ENCODE peak calls at places on chromosomes 3 and 15, in nine cellular contexts. One of them, this sample, is unnamed.

GRCh38 chr3:49955636-49956035 is 15.7 kb downstream of the RBM6 start:
- DNase-seq in HCT116: no peak
- DNase-seq in neural progenitor cell: no peak
- DNase-seq in GM23248: no peak
- DNase-seq in PC-3: no peak
- DNase-seq in hepatocyte: no peak
- DNase-seq in OCI-LY7: no peak
- DNase-seq in MM.1S: no peak
- DNase-seq in SK-N-SH: no peak
- DNase-seq in this sample: no peak

GRCh38 chr3:65576228-65576627 is 462.5 kb downstream of the MAGI1 start:
- DNase-seq in HCT116: no peak
- DNase-seq in neural progenitor cell: no peak
- DNase-seq in GM23248: no peak
- DNase-seq in PC-3: no peak
- DNase-seq in hepatocyte: no peak
- DNase-seq in OCI-LY7: no peak
- DNase-seq in MM.1S: no peak
- DNase-seq in SK-N-SH: no peak
- DNase-seq in this sample: no peak

GRCh38 chr3:46368569-46368968 is 2.2 kb upstream of the CCR5 start:
- DNase-seq in HCT116: no peak
- DNase-seq in neural progenitor cell: peak
- DNase-seq in GM23248: no peak
- DNase-seq in PC-3: peak
- DNase-seq in hepatocyte: peak
- DNase-seq in OCI-LY7: peak
- DNase-seq in MM.1S: peak
- DNase-seq in SK-N-SH: peak
- DNase-seq in this sample: peak

GRCh38 chr15:41928637-41929620 is 35.1 kb upstream of the SPTBN5 start:
- DNase-seq in HCT116: no peak
- DNase-seq in neural progenitor cell: peak
- DNase-seq in GM23248: no peak
- DNase-seq in PC-3: peak
- DNase-seq in hepatocyte: no peak
- DNase-seq in OCI-LY7: no peak
- DNase-seq in MM.1S: no peak
- DNase-seq in SK-N-SH: peak
- DNase-seq in this sample: no peak

GRCh38 chr3:27681249-27681748 is 40.8 kb downstream of the EOMES start:
- DNase-seq in HCT116: peak
- DNase-seq in neural progenitor cell: peak
- DNase-seq in GM23248: peak
- DNase-seq in PC-3: peak
- DNase-seq in hepatocyte: peak
- DNase-seq in OCI-LY7: peak
- DNase-seq in MM.1S: peak
- DNase-seq in SK-N-SH: peak
- DNase-seq in this sample: peak

GRCh38 chr3:139547666-139548065 is 8.1 kb upstream of the RBP1 start:
- DNase-seq in HCT116: no peak
- DNase-seq in neural progenitor cell: no peak
- DNase-seq in GM23248: no peak
- DNase-seq in PC-3: no peak
- DNase-seq in hepatocyte: no peak
- DNase-seq in OCI-LY7: no peak
- DNase-seq in MM.1S: no peak
- DNase-seq in SK-N-SH: no peak
- DNase-seq in this sample: no peak

GRCh38 chr15:63481105-63481810 is 23.1 kb upstream of the USP3 start:
- DNase-seq in HCT116: no peak
- DNase-seq in neural progenitor cell: no peak
- DNase-seq in GM23248: peak
- DNase-seq in PC-3: peak
- DNase-seq in hepatocyte: no peak
- DNase-seq in OCI-LY7: no peak
- DNase-seq in MM.1S: no peak
- DNase-seq in SK-N-SH: no peak
- DNase-seq in this sample: no peak

GRCh38 chr3:119211193-119211592 is 29.5 kb downstream of the B4GALT4 start:
- DNase-seq in HCT116: no peak
- DNase-seq in neural progenitor cell: no peak
- DNase-seq in GM23248: no peak
- DNase-seq in PC-3: no peak
- DNase-seq in hepatocyte: peak
- DNase-seq in OCI-LY7: no peak
- DNase-seq in MM.1S: no peak
- DNase-seq in SK-N-SH: no peak
- DNase-seq in this sample: no peak

GRCh38 chr3:186052096-186052495 is 56.8 kb downstream of the ETV5 start:
- DNase-seq in HCT116: no peak
- DNase-seq in neural progenitor cell: no peak
- DNase-seq in GM23248: no peak
- DNase-seq in PC-3: no peak
- DNase-seq in hepatocyte: no peak
- DNase-seq in OCI-LY7: no peak
- DNase-seq in MM.1S: no peak
- DNase-seq in SK-N-SH: no peak
- DNase-seq in this sample: no peak

GRCh38 chr3:73727117-73727802 is 102.5 kb upstream of the PDZRN3 start:
- DNase-seq in HCT116: no peak
- DNase-seq in neural progenitor cell: peak
- DNase-seq in GM23248: peak
- DNase-seq in PC-3: no peak
- DNase-seq in hepatocyte: peak
- DNase-seq in OCI-LY7: no peak
- DNase-seq in MM.1S: no peak
- DNase-seq in SK-N-SH: no peak
- DNase-seq in this sample: peak

GRCh38 chr3:10334461-10334860 is 13.5 kb upstream of the SEC13 start:
- DNase-seq in HCT116: no peak
- DNase-seq in neural progenitor cell: peak
- DNase-seq in GM23248: peak
- DNase-seq in PC-3: peak
- DNase-seq in hepatocyte: no peak
- DNase-seq in OCI-LY7: no peak
- DNase-seq in MM.1S: no peak
- DNase-seq in SK-N-SH: no peak
- DNase-seq in this sample: peak

GRCh38 chr3:9916734-9917680 is at the start of gene IL17RC:
- DNase-seq in HCT116: peak
- DNase-seq in neural progenitor cell: peak
- DNase-seq in GM23248: peak
- DNase-seq in PC-3: peak
- DNase-seq in hepatocyte: peak
- DNase-seq in OCI-LY7: no peak
- DNase-seq in MM.1S: peak
- DNase-seq in SK-N-SH: peak
- DNase-seq in this sample: peak

GRCh38 chr3:167031364-167032049 is 348.6 kb downstream of the ZBBX start:
- DNase-seq in HCT116: no peak
- DNase-seq in neural progenitor cell: no peak
- DNase-seq in GM23248: no peak
- DNase-seq in PC-3: no peak
- DNase-seq in hepatocyte: no peak
- DNase-seq in OCI-LY7: no peak
- DNase-seq in MM.1S: no peak
- DNase-seq in SK-N-SH: no peak
- DNase-seq in this sample: peak

GRCh38 chr15:61621146-61621545 is 392.0 kb upstream of the RORA start:
- DNase-seq in HCT116: no peak
- DNase-seq in neural progenitor cell: peak
- DNase-seq in GM23248: peak
- DNase-seq in PC-3: peak
- DNase-seq in hepatocyte: peak
- DNase-seq in OCI-LY7: peak
- DNase-seq in MM.1S: peak
- DNase-seq in SK-N-SH: peak
- DNase-seq in this sample: peak

GRCh38 chr3:9947025-9947995 is 4.9 kb downstream of the PRRT3 start:
- DNase-seq in HCT116: peak
- DNase-seq in neural progenitor cell: peak
- DNase-seq in GM23248: peak
- DNase-seq in PC-3: peak
- DNase-seq in hepatocyte: peak
- DNase-seq in OCI-LY7: no peak
- DNase-seq in MM.1S: no peak
- DNase-seq in SK-N-SH: peak
- DNase-seq in this sample: peak

GRCh38 chr3:14921811-14922705 is 25.3 kb upstream of the NR2C2 start:
- DNase-seq in HCT116: no peak
- DNase-seq in neural progenitor cell: no peak
- DNase-seq in GM23248: peak
- DNase-seq in PC-3: peak
- DNase-seq in hepatocyte: no peak
- DNase-seq in OCI-LY7: no peak
- DNase-seq in MM.1S: no peak
- DNase-seq in SK-N-SH: no peak
- DNase-seq in this sample: no peak

GRCh38 chr3:52529376-52530333 is 4.0 kb downstream of the NT5DC2 start:
- DNase-seq in HCT116: no peak
- DNase-seq in neural progenitor cell: no peak
- DNase-seq in GM23248: peak
- DNase-seq in PC-3: no peak
- DNase-seq in hepatocyte: no peak
- DNase-seq in OCI-LY7: no peak
- DNase-seq in MM.1S: no peak
- DNase-seq in SK-N-SH: peak
- DNase-seq in this sample: no peak

GRCh38 chr3:79354179-79354688 is 413.6 kb downstream of the ROBO1 start:
- DNase-seq in HCT116: no peak
- DNase-seq in neural progenitor cell: no peak
- DNase-seq in GM23248: no peak
- DNase-seq in PC-3: no peak
- DNase-seq in hepatocyte: no peak
- DNase-seq in OCI-LY7: no peak
- DNase-seq in MM.1S: no peak
- DNase-seq in SK-N-SH: no peak
- DNase-seq in this sample: no peak

DNA sequence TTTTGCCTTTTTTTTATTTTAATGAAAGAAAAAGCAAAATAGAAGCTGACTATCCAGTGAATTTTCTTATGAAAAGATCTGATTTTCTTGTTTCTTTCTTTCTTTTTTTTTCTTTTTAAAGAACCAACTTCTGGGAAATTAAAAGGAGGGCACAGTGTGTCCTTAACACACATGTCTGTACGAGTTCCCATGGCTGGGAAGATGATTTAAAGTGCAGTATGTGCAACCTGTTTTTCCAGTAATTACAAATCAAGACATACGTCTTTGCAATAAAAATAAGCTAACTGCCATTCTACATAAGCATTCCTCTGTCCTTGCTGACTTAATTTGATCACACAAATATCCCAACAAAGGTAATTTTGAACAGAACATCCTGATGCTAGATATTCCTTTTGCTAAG is 416.1 kb downstream of the ROBO1 start:
- DNase-seq in HCT116: no peak
- DNase-seq in neural progenitor cell: no peak
- DNase-seq in GM23248: no peak
- DNase-seq in PC-3: no peak
- DNase-seq in hepatocyte: no peak
- DNase-seq in OCI-LY7: no peak
- DNase-seq in MM.1S: no peak
- DNase-seq in SK-N-SH: no peak
- DNase-seq in this sample: no peak
- TF ChIP-seq EZH2phosphoT487 in HCT116: no peak
- TF ChIP-seq EZH2phosphoT487 in neural progenitor cell: no peak
- TF ChIP-seq EZH2phosphoT487 in GM23248: no peak
- TF ChIP-seq EZH2phosphoT487 in PC-3: no peak
- TF ChIP-seq EZH2phosphoT487 in hepatocyte: no peak
- TF ChIP-seq EZH2phosphoT487 in OCI-LY7: no peak
- TF ChIP-seq EZH2phosphoT487 in MM.1S: no peak
- TF ChIP-seq EZH2phosphoT487 in SK-N-SH: no peak
- TF ChIP-seq EZH2phosphoT487 in this sample: no peak

DNA sequence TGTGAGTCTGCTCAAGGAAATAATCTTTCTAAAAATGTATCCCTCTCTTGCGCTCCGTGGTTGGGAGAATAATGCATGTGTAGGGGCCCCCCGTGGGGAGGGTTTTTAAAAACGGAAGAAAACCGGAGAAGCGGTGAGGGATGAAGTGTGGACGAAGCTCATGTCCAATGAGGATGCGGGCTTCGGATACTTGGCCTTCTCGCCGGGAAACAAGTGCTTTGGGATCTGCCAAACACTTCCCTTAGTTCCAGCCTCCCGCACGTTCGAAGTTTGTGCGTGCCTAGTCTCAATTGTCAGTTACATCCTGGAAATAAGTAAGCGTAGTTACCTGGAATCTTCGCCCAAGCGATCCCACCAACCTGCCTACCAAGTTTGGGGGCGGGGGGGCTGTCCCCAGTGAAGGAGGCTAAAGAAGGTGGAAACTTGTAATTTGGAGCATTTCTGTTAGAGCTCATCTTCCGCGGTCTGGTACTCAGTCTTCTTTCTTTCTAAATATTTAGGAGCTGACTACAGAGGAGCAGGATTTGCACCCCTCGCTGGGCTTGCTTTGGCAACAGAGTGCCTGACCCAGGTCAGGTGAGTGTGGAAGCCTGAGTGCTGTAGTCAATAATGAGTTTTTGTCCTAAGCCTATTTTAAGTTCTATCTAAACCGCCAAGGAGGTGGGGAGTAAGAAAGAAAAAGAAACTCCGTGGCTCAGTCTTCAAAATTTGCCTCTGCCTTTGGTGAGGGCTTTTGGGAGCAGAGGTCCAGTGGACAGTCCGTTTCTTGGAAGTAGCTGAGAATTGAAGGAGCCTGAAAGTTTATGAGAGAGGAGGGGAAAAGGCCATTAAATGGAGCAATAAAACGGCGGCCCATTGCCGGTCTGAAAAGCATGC is 1.0 kb downstream of the ITPR1 start:
- DNase-seq in HCT116: no peak
- DNase-seq in neural progenitor cell: peak
- DNase-seq in GM23248: peak
- DNase-seq in PC-3: peak
- DNase-seq in hepatocyte: peak
- DNase-seq in OCI-LY7: peak
- DNase-seq in MM.1S: no peak
- DNase-seq in SK-N-SH: peak
- DNase-seq in this sample: peak
- TF ChIP-seq EZH2phosphoT487 in HCT116: no peak
- TF ChIP-seq EZH2phosphoT487 in neural progenitor cell: peak
- TF ChIP-seq EZH2phosphoT487 in GM23248: no peak
- TF ChIP-seq EZH2phosphoT487 in PC-3: no peak
- TF ChIP-seq EZH2phosphoT487 in hepatocyte: no peak
- TF ChIP-seq EZH2phosphoT487 in OCI-LY7: no peak
- TF ChIP-seq EZH2phosphoT487 in MM.1S: no peak
- TF ChIP-seq EZH2phosphoT487 in SK-N-SH: no peak
- TF ChIP-seq EZH2phosphoT487 in this sample: no peak

GRCh38 chr3:113231827-113232253 is 20.5 kb downstream of the BOC start:
- DNase-seq in HCT116: peak
- DNase-seq in neural progenitor cell: no peak
- DNase-seq in GM23248: peak
- DNase-seq in PC-3: peak
- DNase-seq in hepatocyte: peak
- DNase-seq in OCI-LY7: no peak
- DNase-seq in MM.1S: no peak
- DNase-seq in SK-N-SH: no peak
- DNase-seq in this sample: peak
- TF ChIP-seq EZH2phosphoT487 in HCT116: no peak
- TF ChIP-seq EZH2phosphoT487 in neural progenitor cell: no peak
- TF ChIP-seq EZH2phosphoT487 in GM23248: no peak
- TF ChIP-seq EZH2phosphoT487 in PC-3: no peak
- TF ChIP-seq EZH2phosphoT487 in hepatocyte: no peak
- TF ChIP-seq EZH2phosphoT487 in OCI-LY7: no peak
- TF ChIP-seq EZH2phosphoT487 in MM.1S: no peak
- TF ChIP-seq EZH2phosphoT487 in SK-N-SH: no peak
- TF ChIP-seq EZH2phosphoT487 in this sample: no peak

GRCh38 chr3:127088511-127089430 is 104.2 kb upstream of the PRR23E start:
- DNase-seq in HCT116: no peak
- DNase-seq in neural progenitor cell: no peak
- DNase-seq in GM23248: no peak
- DNase-seq in PC-3: no peak
- DNase-seq in hepatocyte: no peak
- DNase-seq in OCI-LY7: no peak
- DNase-seq in MM.1S: no peak
- DNase-seq in SK-N-SH: peak
- DNase-seq in this sample: no peak
- TF ChIP-seq EZH2phosphoT487 in HCT116: no peak
- TF ChIP-seq EZH2phosphoT487 in neural progenitor cell: no peak
- TF ChIP-seq EZH2phosphoT487 in GM23248: no peak
- TF ChIP-seq EZH2phosphoT487 in PC-3: no peak
- TF ChIP-seq EZH2phosphoT487 in hepatocyte: no peak
- TF ChIP-seq EZH2phosphoT487 in OCI-LY7: no peak
- TF ChIP-seq EZH2phosphoT487 in MM.1S: no peak
- TF ChIP-seq EZH2phosphoT487 in SK-N-SH: no peak
- TF ChIP-seq EZH2phosphoT487 in this sample: no peak

This sample was measured in GM23338.